ENCODE peak calls at places on chromosome 3, in four cellular contexts. L is stimulated activated CD4-positive, alpha-beta T cell treated with anti-CD3 and anti-CD28 coated beads, Interleukin-1b, Interleukin-23, amount 100 ng/mL, for 24 hours; Q is hippocampal formation; U is T-helper 9 cell. J is an unnamed sample.

GRCh38 chr3:24128195-24129005 is 183.3 kb downstream of the NR1D2 start:
- DNase-seq in L (no peak), Q (no peak), U (no peak), J (no peak)

GRCh38 chr3:193951859-193952258 is 184.1 kb upstream of the HES1 start:
- DNase-seq in L (no peak), Q (no peak), U (no peak), J (no peak)

GRCh38 chr3:131846296-131846924 is 188.4 kb downstream of the CPNE4 start:
- DNase-seq in L (no peak), Q (no peak), U (no peak), J (no peak)

GRCh38 chr3:42159147-42159546 is 68.0 kb downstream of the TRAK1 start:
- DNase-seq in L (no peak), Q (no peak), U (no peak), J (no peak)

GRCh38 chr3:129985113-129985512 is 10.6 kb downstream of the TRH start:
- DNase-seq in L (no peak), Q (no peak), U (no peak), J (no peak)

GRCh38 chr3:60056394-60056793 is 1006.6 kb upstream of the CFAP20DC start:
- DNase-seq in L (no peak), Q (no peak), U (no peak), J (no peak)

GRCh38 chr3:21979706-21980105 is 228.7 kb upstream of the ZNF385D start:
- DNase-seq in L (no peak), Q (no peak), U (no peak), J (no peak)

GRCh38 chr3:110296885-110297284 is 774.7 kb upstream of the NECTIN3 start:
- DNase-seq in L (no peak), Q (no peak), U (no peak), J (no peak)

GRCh38 chr3:50639055-50639494 is 22.1 kb downstream of the MAPKAPK3 start:
- DNase-seq in L (no peak), Q (no peak), U (no peak), J (no peak)

GRCh38 chr3:72680766-72681165 is 167.5 kb downstream of the SHQ1 start:
- DNase-seq in L (no peak), Q (no peak), U (no peak), J (no peak)

GRCh38 chr3:121855555-121855954 is 20.5 kb downstream of the EAF2 start:
- DNase-seq in L (no peak), Q (no peak), U (no peak), J (no peak)

GRCh38 chr3:71584216-71585061 is 911 bp upstream of the FOXP1 start:
- DNase-seq in L (no peak), Q (peak; percentile 67), U (no peak), J (peak; percentile 47)

GRCh38 chr3:40574661-40575060 is 49.9 kb downstream of the ZNF621 start:
- DNase-seq in L (no peak), Q (no peak), U (no peak), J (no peak)

GRCh38 chr3:188947983-188948657 is 223.7 kb upstream of the TPRG1 start:
- DNase-seq in L (no peak), Q (peak; percentile 85), U (no peak), J (no peak)

J was measured in activated CD8-positive, alpha-beta memory T cell treated with anti-CD3 and anti-CD28 coated beads for 48 hours.